ENCODE peak calls at places on chromosome 2, in five cellular contexts. One of them, this sample, is unnamed. For H3K4me1 and H3K27me3, the result is how much of the 10 kb centered on the place peaks cover.

GRCh38 chr2:228600265-228600664 is 418.8 kb upstream of the SPHKAP start:
- DNase-seq in uterus: no peak
- DNase-seq in endodermal cell: no peak
- DNase-seq in tibial artery: no peak
- DNase-seq in PC-3: peak
- DNase-seq in this sample: no peak

GRCh38 chr2:226115832-226116200 is 683.8 kb downstream of the IRS1 start:
- DNase-seq in uterus: no peak
- DNase-seq in endodermal cell: no peak
- DNase-seq in tibial artery: no peak
- DNase-seq in PC-3: peak
- DNase-seq in this sample: no peak

GRCh38 chr2:64330281-64330680 is 123.7 kb upstream of the LGALSL start:
- DNase-seq in uterus: no peak
- DNase-seq in endodermal cell: no peak
- DNase-seq in tibial artery: no peak
- DNase-seq in PC-3: peak
- DNase-seq in this sample: no peak

GRCh38 chr2:152644197-152644873 is 72.9 kb downstream of the PRPF40A start:
- DNase-seq in uterus: no peak
- DNase-seq in endodermal cell: no peak
- DNase-seq in tibial artery: no peak
- DNase-seq in PC-3: no peak
- DNase-seq in this sample: no peak

GRCh38 chr2:16622399-16622968 is 43.1 kb downstream of the CYRIA start:
- DNase-seq in uterus: no peak
- DNase-seq in endodermal cell: no peak
- DNase-seq in tibial artery: no peak
- DNase-seq in PC-3: no peak
- DNase-seq in this sample: no peak

GRCh38 chr2:131673400-131674173 is 145.9 kb downstream of the CCDC74A start:
- DNase-seq in uterus: peak
- DNase-seq in endodermal cell: peak
- DNase-seq in tibial artery: peak
- DNase-seq in PC-3: peak
- DNase-seq in this sample: peak

GRCh38 chr2:43943809-43944452 is 51.9 kb downstream of the LRPPRC start:
- DNase-seq in uterus: no peak
- DNase-seq in endodermal cell: no peak
- DNase-seq in tibial artery: no peak
- DNase-seq in PC-3: no peak
- DNase-seq in this sample: peak

GRCh38 chr2:188580738-188581137 is 289.1 kb downstream of the GULP1 start:
- DNase-seq in uterus: no peak
- DNase-seq in endodermal cell: no peak
- DNase-seq in tibial artery: no peak
- DNase-seq in PC-3: no peak
- DNase-seq in this sample: no peak

GRCh38 chr2:8146329-8147048 is 535.4 kb upstream of the ID2 start:
- DNase-seq in uterus: no peak
- DNase-seq in endodermal cell: no peak
- DNase-seq in tibial artery: no peak
- DNase-seq in PC-3: no peak
- DNase-seq in this sample: peak
- H3K4me1 ChIP-seq in uterus: under half
- H3K4me1 ChIP-seq in endodermal cell: under half
- H3K4me1 ChIP-seq in tibial artery: half or more
- H3K4me1 ChIP-seq in PC-3: under half
- H3K4me1 ChIP-seq in this sample: under half

GRCh38 chr2:213846856-213847255 is 562.6 kb downstream of the SPAG16 start:
- DNase-seq in uterus: no peak
- DNase-seq in endodermal cell: no peak
- DNase-seq in tibial artery: no peak
- DNase-seq in PC-3: peak
- DNase-seq in this sample: no peak
- H3K27ac ChIP-seq in uterus: no peak
- H3K27ac ChIP-seq in endodermal cell: no peak
- H3K27ac ChIP-seq in tibial artery: no peak
- H3K27ac ChIP-seq in PC-3: no peak
- H3K27ac ChIP-seq in this sample: no peak

GRCh38 chr2:139365189-139365588 is 585.0 kb upstream of the NXPH2 start:
- DNase-seq in uterus: no peak
- DNase-seq in endodermal cell: no peak
- DNase-seq in tibial artery: no peak
- DNase-seq in PC-3: no peak
- DNase-seq in this sample: no peak

GRCh38 chr2:139369423-139370409 is 589.5 kb upstream of the NXPH2 start:
- DNase-seq in uterus: no peak
- DNase-seq in endodermal cell: peak
- DNase-seq in tibial artery: no peak
- DNase-seq in PC-3: no peak
- DNase-seq in this sample: no peak

GRCh38 chr2:139366659-139367058 is 586.5 kb upstream of the NXPH2 start:
- DNase-seq in uterus: no peak
- DNase-seq in endodermal cell: no peak
- DNase-seq in tibial artery: no peak
- DNase-seq in PC-3: no peak
- DNase-seq in this sample: no peak
- H3K27me3 ChIP-seq in uterus: under half
- H3K27me3 ChIP-seq in endodermal cell: under half
- H3K27me3 ChIP-seq in tibial artery: under half
- H3K27me3 ChIP-seq in PC-3: under half
- H3K27me3 ChIP-seq in this sample: under half

GRCh38 chr2:128310094-128310716 is 8.5 kb downstream of the HS6ST1 start:
- DNase-seq in uterus: no peak
- DNase-seq in endodermal cell: peak
- DNase-seq in tibial artery: peak
- DNase-seq in PC-3: no peak
- DNase-seq in this sample: no peak
- H3K4me1 ChIP-seq in uterus: under half
- H3K4me1 ChIP-seq in endodermal cell: half or more
- H3K4me1 ChIP-seq in tibial artery: under half
- H3K4me1 ChIP-seq in PC-3: under half
- H3K4me1 ChIP-seq in this sample: under half

GRCh38 chr2:2271471-2271941 is 59.6 kb downstream of the MYT1L start:
- DNase-seq in uterus: peak
- DNase-seq in endodermal cell: no peak
- DNase-seq in tibial artery: no peak
- DNase-seq in PC-3: peak
- DNase-seq in this sample: no peak
- H3K27ac ChIP-seq in uterus: no peak
- H3K27ac ChIP-seq in endodermal cell: peak
- H3K27ac ChIP-seq in tibial artery: peak
- H3K27ac ChIP-seq in PC-3: no peak
- H3K27ac ChIP-seq in this sample: no peak

This sample was measured in small intestine.